ENCODE peak calls at places on chromosome 22, in six cellular contexts. P is fibroblast of the aortic adventitia, M is AG10803, Z is BE2C, L is body of pancreas, A is PC-3. R is an unnamed sample.
A peak's percentile ranks its signal among the peaks of the same experiment; 100 is the strongest.

GRCh38 chr22:34236527-34236926 is 316.3 kb upstream of the LARGE1 start:
- DNase-seq in A (no peak), Z (no peak), L (no peak), P (no peak), M (no peak), R (no peak)

GRCh38 chr22:44449061-44449682 is 48.9 kb downstream of the RTL6 start:
- DNase-seq in Z (no peak), L (no peak), P (peak; percentile 95), M (peak; percentile 91), A (peak; percentile 89), R (peak; percentile 86)

GRCh38 chr22:24331468-24332440 is 61.1 kb downstream of the SPECC1L start:
- DNase-seq in L (no peak), P (no peak), A (no peak), Z (no peak), M (peak; percentile 27), R (no peak)

GRCh38 chr22:35333220-35333619 is 33.5 kb downstream of the TOM1 start:
- DNase-seq in Z (no peak), L (no peak), P (no peak), A (no peak), M (no peak), R (no peak)

GRCh38 chr22:25747245-25747944 is 5.4 kb downstream of the MYO18B start:
- DNase-seq in M (peak; percentile 94), Z (peak; percentile 85), L (peak; percentile 45), A (no peak), P (peak; percentile 97), R (peak; percentile 92)

GRCh38 chr22:46636221-46637002 is 16.2 kb downstream of the GRAMD4 start:
- DNase-seq in Z (no peak), P (no peak), L (no peak), M (no peak), A (no peak), R (no peak)

GRCh38 chr22:26406118-26406517 is 22.9 kb upstream of the ASPHD2 start:
- DNase-seq in Z (peak; percentile 30), A (peak; percentile 19), P (peak; percentile 64), M (peak; percentile 17), L (no peak), R (peak; percentile 8)

GRCh38 chr22:22554324-22555284 is 4.5 kb downstream of the PRAME start:
- DNase-seq in A (no peak), P (no peak), M (no peak), L (no peak), Z (no peak), R (peak; percentile 8)

GRCh38 chr22:19291218-19291579 is 320 bp downstream of the CLTCL1 start:
- DNase-seq in Z (peak; percentile 53), M (peak; percentile 20), P (no peak), A (no peak), L (peak; percentile 19), R (peak; percentile 21)

GRCh38 chr22:29028468-29028867 is 33.2 kb downstream of the C22orf31 start:
- DNase-seq in L (no peak), P (no peak), M (no peak), A (no peak), Z (no peak), R (no peak)

GRCh38 chr22:29207562-29208501 is 2.1 kb downstream of the EMID1 start:
- DNase-seq in M (no peak), A (no peak), Z (no peak), P (no peak), L (no peak), R (no peak)

GRCh38 chr22:33564683-33565082 is 355.6 kb downstream of the LARGE1 start:
- DNase-seq in A (no peak), L (no peak), M (no peak), Z (no peak), P (no peak), R (no peak)

GRCh38 chr22:44304354-44304753 is 8.4 kb downstream of the SHISAL1 start:
- DNase-seq in A (peak; percentile 11), Z (no peak), L (peak; percentile 14), M (peak; percentile 56), P (peak; percentile 47), R (peak; percentile 25)

GRCh38 chr22:48781868-48782267 is 1045.8 kb downstream of the BRD1 start:
- DNase-seq in M (no peak), Z (no peak), A (no peak), L (no peak), P (no peak), R (no peak)

GRCh38 chr22:48782817-48783511 is 1044.7 kb downstream of the BRD1 start:
- DNase-seq in L (no peak), M (no peak), Z (no peak), A (no peak), P (no peak), R (no peak)

GRCh38 chr22:48782326-48782725 is 1045.3 kb downstream of the BRD1 start:
- DNase-seq in M (no peak), Z (no peak), A (no peak), L (no peak), P (no peak), R (no peak)

GRCh38 chr22:48784701-48785503 is 1042.8 kb downstream of the BRD1 start:
- DNase-seq in P (no peak), A (no peak), Z (no peak), M (no peak), L (no peak), R (no peak)

DNA sequence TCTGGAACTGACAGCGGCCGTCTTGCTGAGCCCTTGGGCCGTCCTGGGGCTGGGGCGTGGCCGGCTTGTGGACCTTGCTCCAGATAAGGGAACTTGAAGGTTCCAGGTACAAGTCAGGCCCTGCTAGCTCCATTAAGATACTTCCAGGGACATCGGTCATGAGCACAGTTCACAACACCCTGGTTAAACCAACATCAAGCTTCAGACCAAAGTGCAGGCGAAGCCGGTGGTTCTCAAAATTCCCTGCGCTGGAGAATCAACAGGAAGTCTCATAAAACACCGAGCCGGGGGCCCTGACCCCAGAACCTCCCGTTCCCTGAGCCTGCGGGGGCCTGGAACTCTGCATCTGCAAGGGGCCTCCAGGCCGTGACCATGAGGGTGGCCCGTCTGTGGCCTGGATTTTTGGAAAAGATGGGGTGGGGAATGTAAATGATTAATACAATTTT is 1043.8 kb downstream of the BRD1 start:
- DNase-seq in L (no peak), M (no peak), P (no peak), Z (no peak), A (no peak), R (no peak)
- H3K4me3 ChIP-seq in L (no peak overlapping the region), M (no peak overlapping the region), P (no peak overlapping the region), Z (no peak overlapping the region), A (no peak overlapping the region), R (no peak overlapping the region)

GRCh38 chr22:43268261-43268660 is 74.9 kb downstream of the SCUBE1 start:
- DNase-seq in M (no peak), P (no peak), A (no peak), Z (peak; percentile 62), L (no peak), R (no peak)

GRCh38 chr22:43272301-43272700 is 70.9 kb downstream of the SCUBE1 start:
- DNase-seq in M (peak; percentile 31), A (no peak), L (no peak), P (no peak), Z (no peak), R (no peak)

GRCh38 chr22:43269325-43270040 is 73.7 kb downstream of the SCUBE1 start:
- DNase-seq in A (no peak), L (no peak), M (no peak), P (no peak), Z (no peak), R (no peak)

GRCh38 chr22:43270949-43271348 is 72.2 kb downstream of the SCUBE1 start:
- DNase-seq in Z (no peak), A (no peak), P (no peak), L (no peak), M (no peak), R (no peak)

DNA sequence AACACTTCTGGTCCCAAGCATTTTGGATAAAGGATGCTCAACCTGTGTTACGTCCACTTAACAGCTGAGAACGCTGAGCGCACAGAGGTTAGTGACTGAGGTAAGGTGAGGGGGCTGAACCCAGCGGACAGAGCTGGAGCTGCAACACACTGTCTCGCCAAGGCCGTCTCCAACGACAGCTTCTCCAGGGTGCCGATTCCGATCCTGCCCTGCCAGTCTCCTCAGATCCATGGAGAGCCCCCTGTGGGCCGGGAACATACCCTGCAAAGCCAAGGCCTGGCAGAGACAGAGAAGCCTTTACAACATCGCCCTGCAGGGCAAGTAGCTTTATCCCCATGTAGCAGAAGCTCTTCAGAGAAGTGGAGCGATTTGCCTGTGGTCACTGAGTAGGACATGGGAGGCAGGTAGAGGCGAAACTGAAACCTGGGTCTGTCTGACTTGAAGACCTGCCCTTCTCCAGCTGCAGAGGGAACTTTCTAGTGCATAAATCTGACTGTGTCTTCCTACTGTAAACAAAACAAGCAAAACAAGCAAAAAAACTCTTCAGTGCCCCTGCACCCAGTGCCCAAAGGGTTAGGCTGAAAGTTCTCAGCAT is 72.8 kb downstream of the SCUBE1 start:
- DNase-seq in A (peak; percentile 14), P (no peak), Z (peak; percentile 46), M (no peak), L (no peak), R (no peak)
- TF ChIP-seq CTCF in A (peak; percentile 30), P (peak; percentile 19), Z (peak; percentile 51), M (peak; percentile 27), L (no peak), R (peak; percentile 27)

DNA sequence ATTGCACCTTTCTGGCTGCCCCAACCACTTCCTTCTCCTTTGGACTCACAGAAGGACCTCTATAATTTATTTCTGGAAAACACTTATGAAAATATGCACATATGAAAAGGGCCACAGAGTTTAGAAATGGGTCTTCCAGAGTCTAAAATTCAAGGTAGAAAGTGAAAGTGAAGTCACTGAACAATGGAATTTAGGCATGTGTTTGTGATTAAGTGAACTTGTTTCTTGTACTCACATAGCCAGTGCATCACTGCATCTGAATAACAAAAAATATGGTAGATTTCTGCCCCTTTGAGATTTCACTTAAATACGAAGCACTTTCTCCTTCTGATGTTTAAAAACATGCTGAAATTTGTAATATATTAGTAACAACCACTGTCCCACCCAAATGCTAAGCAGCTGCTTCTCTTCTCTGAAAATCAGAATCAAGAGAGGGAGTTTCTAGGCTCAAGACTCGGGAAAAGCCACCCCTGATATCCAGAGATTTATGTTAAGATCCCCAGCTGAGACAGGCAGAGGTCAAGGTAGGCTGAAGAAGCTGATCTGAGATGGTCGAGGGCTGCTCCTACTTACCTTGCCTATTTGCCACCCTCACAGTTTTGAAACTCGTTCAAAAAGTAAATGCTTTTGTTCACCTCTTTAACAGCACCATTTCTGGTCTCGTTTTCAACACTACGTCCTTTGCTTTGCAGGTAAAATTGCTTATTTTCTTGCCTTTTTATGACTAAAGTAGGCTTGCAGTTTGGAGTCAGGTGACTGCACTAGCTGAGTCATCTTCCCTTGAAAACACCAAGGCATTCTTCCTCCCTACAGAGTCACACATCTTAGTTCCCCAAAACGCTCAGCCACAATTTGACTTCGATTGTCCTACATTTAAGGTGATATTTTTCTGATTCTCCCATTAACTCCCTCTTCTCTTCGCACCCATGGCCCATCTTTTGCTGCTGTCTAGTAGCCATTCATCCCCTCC is at the start of gene XKR3:
- DNase-seq in L (no peak), A (peak; percentile 1), M (peak; percentile 7), P (peak; percentile 8), Z (no peak), R (no peak)
- H3K4me3 ChIP-seq in L (no peak within 1 kb of the TSS), A (peak within 1 kb of the TSS; percentile 24), M (no peak within 1 kb of the TSS), P (no peak within 1 kb of the TSS), Z (no peak within 1 kb of the TSS), R (no peak within 1 kb of the TSS)

DNA sequence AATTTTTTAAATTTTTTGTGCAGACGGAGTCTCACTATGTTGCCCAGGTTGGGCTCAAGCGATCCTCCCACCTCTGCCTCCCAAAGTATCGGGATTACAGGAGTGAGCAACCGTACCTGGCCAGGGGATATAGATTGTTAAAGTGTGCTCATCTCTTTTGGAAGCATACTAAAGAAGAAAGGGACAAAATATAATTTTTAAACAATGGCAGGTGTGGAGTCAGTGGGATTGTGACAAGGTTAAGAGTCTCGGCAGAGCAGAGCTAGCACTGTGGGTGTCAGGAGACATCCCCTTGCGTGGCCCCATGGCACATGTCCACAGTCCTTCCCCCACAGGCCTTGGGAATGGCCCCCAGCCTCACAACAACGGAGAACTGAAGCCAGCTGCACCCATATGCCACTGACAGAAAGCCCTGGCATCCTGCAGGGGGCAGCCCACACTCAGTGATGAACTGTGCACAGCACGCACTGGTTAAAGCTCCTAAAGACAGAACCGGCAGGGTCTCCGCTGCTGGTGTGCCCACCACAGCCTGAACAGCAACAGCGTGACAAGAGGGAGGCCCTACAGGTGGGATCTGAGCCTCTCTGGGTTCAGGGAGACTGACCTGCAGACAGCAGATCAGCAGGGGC is 29.9 kb downstream of the SERPIND1 start:
- DNase-seq in Z (peak; percentile 75), A (peak; percentile 35), P (peak; percentile 31), L (peak; percentile 13), M (peak; percentile 16), R (peak; percentile 50)
- TF ChIP-seq CTCF in Z (peak; percentile 77), A (peak; percentile 69), P (peak; percentile 52), L (no peak), M (peak; percentile 49), R (peak; percentile 65)